ENCODE peak calls at places on chromosomes 3 and 15, in nine cellular contexts. R is IMR-90, J is A549, F is coronary artery, Z is fibroblast of villous mesenchyme, B is WERI-Rb-1, O is choroid plexus epithelial cell, U is HFF-Myc, H is upper lobe of right lung. N is an unnamed sample.

GRCh38 chr3:23068016-23068728 is 135.0 kb upstream of the UBE2E2 start:
- DNase-seq in R (no peak), J (no peak), F (no peak), Z (no peak), B (no peak), O (no peak), U (no peak), H (no peak), N (no peak)

GRCh38 chr3:134857356-134857755 is 62.3 kb downstream of the EPHB1 start:
- DNase-seq in R (no peak), J (no peak), F (peak; percentile 26), Z (no peak), B (no peak), O (no peak), U (no peak), H (no peak), N (no peak)

GRCh38 chr3:197730200-197730599 is 6.5 kb downstream of the RUBCN start:
- DNase-seq in R (peak; percentile 82), J (no peak), F (no peak), Z (peak; percentile 79), B (no peak), O (peak; percentile 79), U (peak; percentile 90), H (no peak), N (no peak)

GRCh38 chr3:97232635-97233034 is 418.2 kb downstream of the EPHA6 start:
- DNase-seq in R (no peak), J (no peak), F (no peak), Z (peak; percentile 0), B (no peak), O (no peak), U (no peak), H (no peak), N (no peak)

GRCh38 chr15:69121198-69121828 is 39.1 kb upstream of the GLCE start:
- DNase-seq in R (no peak), J (no peak), F (no peak), Z (no peak), B (no peak), O (no peak), U (no peak), H (no peak), N (no peak)

GRCh38 chr3:10977864-10978510 is 14.6 kb upstream of the SLC6A1 start:
- DNase-seq in R (peak; percentile 1), J (no peak), F (no peak), Z (no peak), B (no peak), O (peak; percentile 83), U (no peak), H (no peak), N (no peak)

GRCh38 chr3:197829397-197830045 is 38.5 kb downstream of the LRCH3 start:
- DNase-seq in R (no peak), J (no peak), F (no peak), Z (no peak), B (no peak), O (no peak), U (no peak), H (no peak), N (no peak)

GRCh38 chr3:32154180-32154579 is 47.8 kb downstream of the GPD1L start:
- DNase-seq in R (no peak), J (no peak), F (no peak), Z (peak; percentile 25), B (no peak), O (peak; percentile 44), U (no peak), H (no peak), N (no peak)

GRCh38 chr3:129829640-129830039 is 63.9 kb downstream of the TMCC1 start:
- DNase-seq in R (peak; percentile 95), J (peak; percentile 30), F (no peak), Z (peak; percentile 88), B (peak; percentile 39), O (peak; percentile 95), U (peak; percentile 48), H (no peak), N (peak; percentile 26)

GRCh38 chr3:100254168-100254777 is 6.5 kb upstream of the TBC1D23 start:
- DNase-seq in R (peak; percentile 78), J (peak; percentile 42), F (no peak), Z (peak; percentile 86), B (peak; percentile 76), O (peak; percentile 88), U (no peak), H (no peak), N (peak; percentile 24)

GRCh38 chr3:13013151-13013561 is 60.1 kb downstream of the IQSEC1 start:
- DNase-seq in R (no peak), J (no peak), F (no peak), Z (no peak), B (no peak), O (no peak), U (no peak), H (no peak), N (no peak)

GRCh38 chr3:12046406-12046805 is 42.2 kb downstream of the SYN2 start:
- DNase-seq in R (no peak), J (peak; percentile 11), F (no peak), Z (peak; percentile 3), B (peak; percentile 22), O (peak; percentile 29), U (no peak), H (no peak), N (no peak)

GRCh38 chr3:55458398-55458797 is 28.7 kb downstream of the WNT5A start:
- DNase-seq in R (no peak), J (no peak), F (no peak), Z (no peak), B (no peak), O (no peak), U (no peak), H (no peak), N (no peak)

GRCh38 chr15:101463265-101463664 is 26.2 kb downstream of the PCSK6 start:
- DNase-seq in R (no peak), J (no peak), F (peak; percentile 16), Z (no peak), B (no peak), O (no peak), U (no peak), H (no peak), N (no peak)

GRCh38 chr3:146974001-146974400 is 368.9 kb upstream of the PLSCR5 start:
- DNase-seq in R (no peak), J (no peak), F (no peak), Z (no peak), B (peak; percentile 36), O (no peak), U (no peak), H (no peak), N (no peak)

DNA sequence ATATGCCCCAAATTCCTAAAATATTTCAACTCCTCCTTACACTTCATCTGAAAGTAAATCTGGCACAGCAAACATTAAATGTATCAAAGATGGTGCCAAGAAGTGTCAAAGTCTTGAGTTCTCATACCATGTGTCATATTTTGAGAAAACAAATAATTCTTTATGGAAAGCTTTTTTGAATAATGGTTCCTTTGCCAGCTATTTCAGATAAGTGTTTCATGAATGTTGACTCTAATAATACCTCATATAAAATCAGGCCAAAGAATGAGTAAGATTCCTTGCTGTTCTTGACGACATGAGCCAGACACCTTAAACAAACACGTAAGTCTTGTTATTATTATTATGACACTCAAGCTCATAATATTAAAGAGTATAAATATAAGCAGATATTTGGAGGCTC is 30.4 kb upstream of the ZNF385D start:
- DNase-seq in R (no peak), J (no peak), F (no peak), Z (no peak), B (no peak), O (no peak), U (no peak), H (no peak), N (no peak)
- TF ChIP-seq CTCF in R (no peak), J (no peak), F (no peak), Z (no peak), B (no peak), O (no peak), U (no peak), H (no peak), N (no peak)

DNA sequence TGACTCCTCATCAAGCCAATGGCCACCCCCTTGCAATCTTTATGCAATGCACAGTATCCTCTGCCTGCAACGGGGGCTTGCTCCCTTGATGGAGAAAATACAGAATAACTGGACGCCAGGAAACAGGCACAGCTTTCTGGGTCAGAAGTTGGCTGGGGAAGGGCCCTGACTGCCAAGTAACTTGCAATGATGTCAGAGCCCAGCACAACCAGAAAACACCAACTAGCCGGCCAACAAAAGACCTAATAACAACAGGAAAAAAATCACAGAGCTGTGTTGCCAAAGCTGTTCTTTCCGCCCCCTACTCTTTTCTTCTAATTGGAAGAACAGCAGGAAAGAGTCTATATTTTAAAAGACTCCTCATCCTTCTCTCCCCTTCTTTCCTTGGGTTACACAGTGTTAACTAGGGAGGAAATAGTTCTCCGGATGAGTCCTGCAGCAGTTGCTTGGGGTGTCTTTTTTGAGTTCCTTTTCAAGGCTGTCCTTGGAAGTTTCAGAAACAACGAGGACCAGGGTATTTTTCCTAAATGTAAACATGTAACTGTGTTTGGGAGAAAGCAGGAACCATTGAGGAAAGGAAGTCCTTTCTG is 1.4 kb upstream of the SEMA6D start:
- DNase-seq in R (peak; percentile 47), J (no peak), F (no peak), Z (no peak), B (no peak), O (peak; percentile 44), U (no peak), H (no peak), N (no peak)
- H3K4me3 ChIP-seq in R (peak overlapping the region; percentile 95), J (no peak overlapping the region), F (peak overlapping the region; percentile 94), Z (no peak overlapping the region), B (peak overlapping the region; percentile 74), O (no peak overlapping the region), U (no peak overlapping the region), H (no peak overlapping the region), N (no peak overlapping the region)

DNA sequence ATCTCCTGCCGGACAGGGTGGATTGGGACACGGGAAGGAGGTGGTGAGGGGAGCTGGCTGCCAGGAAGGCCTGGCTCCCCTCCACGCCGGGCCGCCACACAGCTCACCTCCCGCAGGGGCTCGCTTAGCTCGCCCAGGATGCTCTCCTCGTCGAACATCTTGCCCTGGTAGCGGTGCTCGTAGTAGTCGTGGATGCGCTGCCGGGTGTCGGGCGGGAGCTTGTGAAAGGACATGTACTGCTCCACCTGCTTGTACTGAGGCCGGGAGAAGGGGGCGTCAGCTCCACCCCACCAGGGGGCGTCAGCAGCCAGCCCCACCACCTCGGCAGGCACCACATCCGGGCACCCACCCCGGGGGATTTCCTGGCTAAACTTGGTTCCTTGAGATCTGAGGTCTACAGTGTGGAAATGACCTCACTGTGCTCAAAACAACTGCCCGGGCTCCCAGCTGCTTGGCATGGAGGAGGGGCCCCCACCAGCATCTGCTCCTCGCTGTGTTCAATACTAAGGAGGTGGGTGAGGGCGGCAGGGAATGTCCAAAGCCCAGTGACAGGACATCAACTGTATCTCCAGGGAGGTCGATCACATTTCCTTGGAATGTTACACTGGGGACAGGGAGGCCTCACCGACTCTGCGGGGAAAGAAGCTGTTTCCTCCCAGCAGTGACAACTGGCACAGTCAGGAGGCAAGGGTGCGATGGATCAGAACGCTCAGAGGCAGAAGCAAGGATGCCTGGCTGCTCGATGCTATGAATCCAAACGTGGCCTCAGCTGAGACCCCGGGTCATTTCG is 43.4 kb downstream of the HCN4 start:
- DNase-seq in R (no peak), J (no peak), F (no peak), Z (no peak), B (peak; percentile 60), O (no peak), U (no peak), H (peak; percentile 59), N (no peak)
- TF ChIP-seq CTCF in R (peak; percentile 16), J (no peak), F (no peak), Z (no peak), B (peak; percentile 70), O (no peak), U (peak; percentile 10), H (no peak), N (peak; percentile 16)

DNA sequence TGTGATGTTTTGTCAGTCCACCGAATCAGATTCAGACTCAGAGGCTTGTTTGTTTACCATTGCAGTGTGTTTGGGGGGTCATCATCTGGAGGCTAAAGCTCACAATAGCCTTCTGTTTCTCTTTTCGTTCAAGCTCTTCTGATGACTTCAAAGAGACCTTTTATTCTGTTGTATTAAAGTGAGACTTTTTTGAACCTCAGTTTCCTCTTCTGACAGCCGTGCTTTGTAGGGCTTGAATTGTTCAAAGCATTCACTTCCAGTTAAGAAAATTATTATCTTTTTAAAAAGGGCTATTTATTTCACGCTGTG is 1.3 kb downstream of the PXK start:
- DNase-seq in R (no peak), J (no peak), F (no peak), Z (no peak), B (no peak), O (no peak), U (no peak), H (no peak), N (no peak)
- H3K4me3 ChIP-seq in R (peak overlapping the region; percentile 91), J (peak overlapping the region; percentile 80), F (peak overlapping the region; percentile 82), Z (peak overlapping the region; percentile 90), B (peak overlapping the region; percentile 79), O (peak overlapping the region; percentile 79), U (peak overlapping the region; percentile 69), H (peak overlapping the region; percentile 85), N (peak overlapping the region; percentile 91)

N was measured in GM12864.